ENCODE peak calls at places on chromosomes 7 and 10, in four cellular contexts. One of them, this sample, is unnamed.

GRCh38 chr7:45325378-45325777 is 167.8 kb downstream of the RAMP3 start:
- DNase-seq in endodermal cell: no peak
- DNase-seq in A673: no peak
- DNase-seq in transverse colon: no peak
- DNase-seq in this sample: no peak

GRCh38 chr10:112490543-112490942 is 43.5 kb downstream of the VTI1A start:
- DNase-seq in transverse colon: no peak
- DNase-seq in endodermal cell: peak
- DNase-seq in A673: peak
- DNase-seq in this sample: no peak

GRCh38 chr10:101238732-101239105 is 9.5 kb upstream of the LBX1 start:
- DNase-seq in transverse colon: no peak
- DNase-seq in A673: no peak
- DNase-seq in endodermal cell: peak
- DNase-seq in this sample: no peak

GRCh38 chr7:131521651-131522163 is 34.7 kb downstream of the PODXL start:
- DNase-seq in transverse colon: peak
- DNase-seq in A673: no peak
- DNase-seq in endodermal cell: peak
- DNase-seq in this sample: no peak

GRCh38 chr10:7819126-7819470 is 793 bp downstream of the TAF3 start:
- DNase-seq in endodermal cell: peak
- DNase-seq in A673: peak
- DNase-seq in transverse colon: peak
- DNase-seq in this sample: no peak

GRCh38 chr7:26329520-26330269 is 38.0 kb downstream of the SNX10 start:
- DNase-seq in transverse colon: peak
- DNase-seq in endodermal cell: no peak
- DNase-seq in A673: no peak
- DNase-seq in this sample: no peak

GRCh38 chr10:50552771-50553535 is 70.8 kb downstream of the SGMS1 start:
- DNase-seq in endodermal cell: peak
- DNase-seq in transverse colon: peak
- DNase-seq in A673: peak
- DNase-seq in this sample: no peak

GRCh38 chr7:41705109-41705871 is 2.4 kb upstream of the INHBA start:
- DNase-seq in transverse colon: peak
- DNase-seq in A673: peak
- DNase-seq in endodermal cell: peak
- DNase-seq in this sample: peak

GRCh38 chr7:130179631-130180030 is 25.6 kb downstream of the TMEM209 start:
- DNase-seq in transverse colon: no peak
- DNase-seq in endodermal cell: no peak
- DNase-seq in A673: no peak
- DNase-seq in this sample: no peak

GRCh38 chr10:3807221-3807927 is 22.4 kb upstream of the KLF6 start:
- DNase-seq in transverse colon: no peak
- DNase-seq in endodermal cell: no peak
- DNase-seq in A673: no peak
- DNase-seq in this sample: no peak

GRCh38 chr10:125479059-125479458 is 203.9 kb downstream of the TEX36 start:
- DNase-seq in A673: no peak
- DNase-seq in endodermal cell: no peak
- DNase-seq in transverse colon: no peak
- DNase-seq in this sample: no peak

GRCh38 chr7:45588466-45588865 is 14.3 kb downstream of the ADCY1 start:
- DNase-seq in transverse colon: no peak
- DNase-seq in endodermal cell: peak
- DNase-seq in A673: no peak
- DNase-seq in this sample: no peak

GRCh38 chr10:22324413-22324812 is 3.5 kb downstream of the BMI1 start:
- DNase-seq in A673: no peak
- DNase-seq in endodermal cell: no peak
- DNase-seq in transverse colon: no peak
- DNase-seq in this sample: no peak

GRCh38 chr10:30455816-30456215 is 21.8 kb downstream of the MAP3K8 start:
- DNase-seq in A673: no peak
- DNase-seq in transverse colon: peak
- DNase-seq in endodermal cell: no peak
- DNase-seq in this sample: no peak

GRCh38 chr10:3468919-3469638 is 296.5 kb upstream of the PITRM1 start:
- DNase-seq in transverse colon: peak
- DNase-seq in A673: peak
- DNase-seq in endodermal cell: no peak
- DNase-seq in this sample: peak

GRCh38 chr7:28037220-28038010 is 143.2 kb downstream of the JAZF1 start:
- DNase-seq in A673: peak
- DNase-seq in endodermal cell: no peak
- DNase-seq in transverse colon: no peak
- DNase-seq in this sample: peak

GRCh38 chr7:108003591-108003935 is 602 bp upstream of the LAMB1 start:
- DNase-seq in endodermal cell: no peak
- DNase-seq in transverse colon: no peak
- DNase-seq in A673: no peak
- DNase-seq in this sample: no peak

GRCh38 chr7:12696001-12696400 is 8.6 kb downstream of the ARL4A start:
- DNase-seq in endodermal cell: no peak
- DNase-seq in A673: no peak
- DNase-seq in transverse colon: no peak
- DNase-seq in this sample: no peak

GRCh38 chr7:135768990-135769389 is 20.4 kb upstream of the FAM180A start:
- DNase-seq in transverse colon: no peak
- DNase-seq in A673: no peak
- DNase-seq in endodermal cell: no peak
- DNase-seq in this sample: no peak

GRCh38 chr10:6973904-6974303 is 393.8 kb upstream of the PRKCQ start:
- DNase-seq in transverse colon: peak
- DNase-seq in endodermal cell: no peak
- DNase-seq in A673: no peak
- DNase-seq in this sample: no peak

GRCh38 chr10:30028452-30029045 is 30.8 kb downstream of the JCAD start:
- DNase-seq in endodermal cell: no peak
- DNase-seq in transverse colon: no peak
- DNase-seq in A673: no peak
- DNase-seq in this sample: no peak

GRCh38 chr10:92124020-92124419 is 166.9 kb downstream of the CPEB3 start:
- DNase-seq in transverse colon: no peak
- DNase-seq in endodermal cell: no peak
- DNase-seq in A673: no peak
- DNase-seq in this sample: no peak

GRCh38 chr10:93963434-93963833 is 30.3 kb upstream of the PLCE1 start:
- DNase-seq in transverse colon: no peak
- DNase-seq in endodermal cell: no peak
- DNase-seq in A673: no peak
- DNase-seq in this sample: no peak

GRCh38 chr7:91554893-91555292 is 290.7 kb downstream of the FZD1 start:
- DNase-seq in A673: no peak
- DNase-seq in endodermal cell: peak
- DNase-seq in transverse colon: no peak
- DNase-seq in this sample: no peak

GRCh38 chr7:136869991-136870798 is 1.7 kb downstream of the CHRM2 start:
- DNase-seq in endodermal cell: peak
- DNase-seq in transverse colon: no peak
- DNase-seq in A673: peak
- DNase-seq in this sample: no peak

GRCh38 chr7:66047426-66047825 is 28.2 kb upstream of the ASL start:
- DNase-seq in endodermal cell: no peak
- DNase-seq in transverse colon: no peak
- DNase-seq in A673: no peak
- DNase-seq in this sample: peak

GRCh38 chr10:109924100-109924499 is 789 bp upstream of the XPNPEP1 start:
- DNase-seq in transverse colon: no peak
- DNase-seq in endodermal cell: no peak
- DNase-seq in A673: no peak
- DNase-seq in this sample: no peak
- H3K4me3 ChIP-seq in transverse colon: no peak
- H3K4me3 ChIP-seq in endodermal cell: peak
- H3K4me3 ChIP-seq in A673: peak
- H3K4me3 ChIP-seq in this sample: no peak

GRCh38 chr10:103479135-103479534 is at the start of gene CALHM3:
- DNase-seq in transverse colon: no peak
- DNase-seq in A673: no peak
- DNase-seq in endodermal cell: no peak
- DNase-seq in this sample: no peak

GRCh38 chr10:103474077-103474476 is 5.0 kb downstream of the CALHM3 start:
- DNase-seq in endodermal cell: no peak
- DNase-seq in transverse colon: no peak
- DNase-seq in A673: no peak
- DNase-seq in this sample: no peak

GRCh38 chr10:103475437-103475836 is 3.6 kb downstream of the CALHM3 start:
- DNase-seq in transverse colon: no peak
- DNase-seq in A673: no peak
- DNase-seq in endodermal cell: peak
- DNase-seq in this sample: no peak

GRCh38 chr10:103478671-103479070 is 369 bp downstream of the CALHM3 start:
- DNase-seq in A673: no peak
- DNase-seq in transverse colon: no peak
- DNase-seq in endodermal cell: no peak
- DNase-seq in this sample: no peak

GRCh38 chr10:103476046-103476768 is 2.8 kb downstream of the CALHM3 start:
- DNase-seq in endodermal cell: peak
- DNase-seq in transverse colon: no peak
- DNase-seq in A673: no peak
- DNase-seq in this sample: no peak
- TF ChIP-seq CTCF in endodermal cell: peak
- TF ChIP-seq CTCF in transverse colon: no peak
- TF ChIP-seq CTCF in A673: peak
- TF ChIP-seq CTCF in this sample: peak

GRCh38 chr10:15715619-15716227 is 4.0 kb downstream of the ITGA8 start:
- DNase-seq in endodermal cell: peak
- DNase-seq in transverse colon: no peak
- DNase-seq in A673: peak
- DNase-seq in this sample: no peak

GRCh38 chr10:15719062-15719898 is 442 bp downstream of the ITGA8 start:
- DNase-seq in transverse colon: peak
- DNase-seq in endodermal cell: peak
- DNase-seq in A673: peak
- DNase-seq in this sample: no peak

GRCh38 chr10:15720635-15721310 is 1.1 kb upstream of the ITGA8 start:
- DNase-seq in A673: no peak
- DNase-seq in transverse colon: no peak
- DNase-seq in endodermal cell: no peak
- DNase-seq in this sample: no peak

GRCh38 chr10:15718495-15719061 is 1.1 kb downstream of the ITGA8 start:
- DNase-seq in transverse colon: no peak
- DNase-seq in A673: no peak
- DNase-seq in endodermal cell: no peak
- DNase-seq in this sample: no peak

DNA sequence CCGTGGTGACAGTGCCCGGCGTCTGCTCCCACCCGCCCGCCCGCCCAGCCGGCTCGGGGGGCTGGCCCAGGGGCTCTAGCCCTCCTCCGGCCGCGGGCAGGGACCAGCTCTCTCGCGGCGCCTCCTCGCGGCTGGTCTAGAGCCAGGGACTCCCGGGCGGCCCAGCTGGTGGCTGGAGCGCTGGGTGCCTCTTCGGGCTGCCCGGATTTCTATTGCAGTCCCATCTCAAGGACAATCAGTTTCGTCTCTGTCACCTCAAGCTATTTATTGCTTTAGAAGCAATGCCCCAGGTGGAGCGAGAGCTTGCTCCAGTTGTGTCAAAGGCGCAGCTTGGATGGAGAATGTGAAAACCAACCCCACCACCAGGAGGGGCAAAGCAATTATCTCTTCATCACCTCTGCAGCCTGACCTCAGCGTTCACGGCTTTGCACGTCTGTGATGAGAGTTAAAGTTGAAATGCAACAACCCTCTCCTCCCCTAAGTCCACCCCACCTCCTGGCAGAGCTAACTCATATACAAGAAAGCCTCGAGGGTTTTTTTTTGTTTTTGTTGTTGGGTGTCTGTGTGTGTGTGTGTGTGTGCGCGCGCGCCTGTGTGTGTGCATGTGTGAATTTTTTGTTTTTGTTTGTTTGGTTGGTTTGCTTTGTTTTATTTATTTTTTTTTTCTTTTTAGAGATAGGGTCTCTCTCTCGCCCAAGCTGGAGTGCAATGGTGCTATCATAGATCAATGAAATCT is at the start of gene ITGA8:
- DNase-seq in A673: peak
- DNase-seq in endodermal cell: peak
- DNase-seq in transverse colon: peak
- DNase-seq in this sample: no peak
- H3K4me3 ChIP-seq in A673: peak
- H3K4me3 ChIP-seq in endodermal cell: peak
- H3K4me3 ChIP-seq in transverse colon: peak
- H3K4me3 ChIP-seq in this sample: peak

GRCh38 chr7:31129067-31129466 is 77.0 kb downstream of the ADCYAP1R1 start:
- DNase-seq in transverse colon: no peak
- DNase-seq in endodermal cell: peak
- DNase-seq in A673: no peak
- DNase-seq in this sample: no peak

GRCh38 chr7:31133497-31133896 is 81.4 kb downstream of the ADCYAP1R1 start:
- DNase-seq in A673: no peak
- DNase-seq in endodermal cell: no peak
- DNase-seq in transverse colon: no peak
- DNase-seq in this sample: no peak

GRCh38 chr7:31137234-31137633 is 85.1 kb downstream of the ADCYAP1R1 start:
- DNase-seq in A673: no peak
- DNase-seq in transverse colon: no peak
- DNase-seq in endodermal cell: no peak
- DNase-seq in this sample: no peak

GRCh38 chr7:31134246-31135188 is 82.4 kb downstream of the ADCYAP1R1 start:
- DNase-seq in transverse colon: peak
- DNase-seq in endodermal cell: peak
- DNase-seq in A673: peak
- DNase-seq in this sample: no peak
- TF ChIP-seq CTCF in transverse colon: peak
- TF ChIP-seq CTCF in endodermal cell: peak
- TF ChIP-seq CTCF in A673: peak
- TF ChIP-seq CTCF in this sample: peak

GRCh38 chr10:42975558-42976352 is 101.1 kb upstream of the RET start:
- DNase-seq in transverse colon: no peak
- DNase-seq in A673: no peak
- DNase-seq in endodermal cell: peak
- DNase-seq in this sample: no peak
- H3K4me3 ChIP-seq in transverse colon: no peak
- H3K4me3 ChIP-seq in A673: no peak
- H3K4me3 ChIP-seq in endodermal cell: no peak
- H3K4me3 ChIP-seq in this sample: no peak

This sample was measured in AG04449.